ENCODE peak calls at places on chromosomes 3 and 15, in four cellular contexts. One of them, this sample, is unnamed.

GRCh38 chr3:143339451-143339850 is 219.9 kb downstream of the CHST2 start:
- DNase-seq in BE2C: no peak
- DNase-seq in Calu3: no peak
- DNase-seq in GM06990: no peak
- DNase-seq in this sample: no peak

GRCh38 chr3:24300949-24301348 is 193.7 kb downstream of the THRB start:
- DNase-seq in BE2C: no peak
- DNase-seq in Calu3: no peak
- DNase-seq in GM06990: no peak
- DNase-seq in this sample: no peak

GRCh38 chr15:89095073-89095472 is 6.8 kb downstream of the ABHD2 start:
- DNase-seq in BE2C: no peak
- DNase-seq in Calu3: no peak
- DNase-seq in GM06990: no peak
- DNase-seq in this sample: no peak

GRCh38 chr15:77026501-77027110 is 31.7 kb downstream of the PSTPIP1 start:
- DNase-seq in BE2C: no peak
- DNase-seq in Calu3: no peak
- DNase-seq in GM06990: no peak
- DNase-seq in this sample: no peak

GRCh38 chr3:24682141-24682547 is 187.5 kb upstream of the THRB start:
- DNase-seq in BE2C: no peak
- DNase-seq in Calu3: no peak
- DNase-seq in GM06990: no peak
- DNase-seq in this sample: no peak

GRCh38 chr3:12750223-12750622 is 8.8 kb downstream of the TMEM40 start:
- DNase-seq in BE2C: no peak
- DNase-seq in Calu3: peak; percentile 45
- DNase-seq in GM06990: no peak
- DNase-seq in this sample: no peak

GRCh38 chr3:157582634-157582968 is 79.4 kb upstream of the VEPH1 start:
- DNase-seq in BE2C: no peak
- DNase-seq in Calu3: no peak
- DNase-seq in GM06990: no peak
- DNase-seq in this sample: no peak

GRCh38 chr15:66184936-66185790 is 68.4 kb downstream of the MEGF11 start:
- DNase-seq in BE2C: no peak
- DNase-seq in Calu3: no peak
- DNase-seq in GM06990: no peak
- DNase-seq in this sample: no peak

GRCh38 chr3:12877040-12877439 is 35.7 kb upstream of the RPL32 start:
- DNase-seq in BE2C: no peak
- DNase-seq in Calu3: no peak
- DNase-seq in GM06990: no peak
- DNase-seq in this sample: no peak

GRCh38 chr3:76570436-76571057 is 469.4 kb upstream of the ROBO2 start:
- DNase-seq in BE2C: no peak
- DNase-seq in Calu3: no peak
- DNase-seq in GM06990: no peak
- DNase-seq in this sample: peak; percentile 12

GRCh38 chr3:15241341-15241740 is 35.3 kb downstream of the CAPN7 start:
- DNase-seq in BE2C: peak; percentile 34
- DNase-seq in Calu3: peak; percentile 21
- DNase-seq in GM06990: no peak
- DNase-seq in this sample: peak; percentile 24

GRCh38 chr15:36658321-36658720 is 78.9 kb downstream of the CDIN1 start:
- DNase-seq in BE2C: no peak
- DNase-seq in Calu3: no peak
- DNase-seq in GM06990: no peak
- DNase-seq in this sample: no peak

GRCh38 chr3:44926172-44926571 is 49.8 kb downstream of the ZDHHC3 start:
- DNase-seq in BE2C: no peak
- DNase-seq in Calu3: no peak
- DNase-seq in GM06990: no peak
- DNase-seq in this sample: no peak
- TF ChIP-seq CTCF in BE2C: no peak
- TF ChIP-seq CTCF in Calu3: no peak
- TF ChIP-seq CTCF in GM06990: no peak
- TF ChIP-seq CTCF in this sample: no peak

DNA sequence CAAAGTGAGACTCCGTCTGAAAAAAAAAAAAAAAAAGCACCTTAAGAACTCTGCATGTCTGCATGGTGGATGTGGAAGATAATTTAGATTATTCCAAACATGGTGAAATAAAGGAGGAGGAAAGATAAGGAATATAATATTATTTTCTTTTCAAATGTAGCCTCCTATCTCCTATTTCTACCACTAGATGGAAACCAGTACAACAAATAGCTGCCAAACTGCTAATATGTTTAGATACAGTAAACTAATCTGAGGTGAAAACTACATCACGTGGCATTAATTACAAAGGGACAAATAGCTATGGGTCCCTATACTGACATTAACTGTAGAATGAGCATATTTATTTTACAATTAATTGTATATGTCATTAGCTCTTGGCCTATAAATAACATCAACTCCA is 197.8 kb downstream of the TBC1D5 start:
- DNase-seq in BE2C: no peak
- DNase-seq in Calu3: no peak
- DNase-seq in GM06990: no peak
- DNase-seq in this sample: no peak
- TF ChIP-seq CTCF in BE2C: peak; percentile 4
- TF ChIP-seq CTCF in Calu3: no peak
- TF ChIP-seq CTCF in GM06990: peak; percentile 12
- TF ChIP-seq CTCF in this sample: no peak

DNA sequence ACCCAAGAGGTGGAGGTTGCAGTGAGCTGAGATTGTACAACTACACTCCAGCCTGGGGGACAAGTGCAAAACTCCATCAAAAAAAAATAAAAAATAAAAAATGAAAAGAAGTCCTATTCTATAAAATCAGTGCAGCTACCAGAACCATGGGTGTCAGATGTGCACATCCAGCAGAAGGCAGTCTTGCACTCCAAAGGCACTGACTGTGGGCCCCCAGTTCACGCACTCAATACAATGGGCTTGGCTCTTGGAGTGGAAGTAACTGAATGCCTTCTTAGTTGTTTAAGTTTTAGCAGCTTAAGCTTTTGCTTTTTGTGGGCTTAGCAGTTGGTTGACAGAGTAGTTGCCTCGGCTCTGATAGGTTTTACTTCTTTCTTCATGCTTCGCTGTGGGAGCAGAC is 141.4 kb downstream of the AGBL1 start:
- DNase-seq in BE2C: no peak
- DNase-seq in Calu3: no peak
- DNase-seq in GM06990: no peak
- DNase-seq in this sample: no peak
- TF ChIP-seq CTCF in BE2C: no peak
- TF ChIP-seq CTCF in Calu3: no peak
- TF ChIP-seq CTCF in GM06990: no peak
- TF ChIP-seq CTCF in this sample: no peak

DNA sequence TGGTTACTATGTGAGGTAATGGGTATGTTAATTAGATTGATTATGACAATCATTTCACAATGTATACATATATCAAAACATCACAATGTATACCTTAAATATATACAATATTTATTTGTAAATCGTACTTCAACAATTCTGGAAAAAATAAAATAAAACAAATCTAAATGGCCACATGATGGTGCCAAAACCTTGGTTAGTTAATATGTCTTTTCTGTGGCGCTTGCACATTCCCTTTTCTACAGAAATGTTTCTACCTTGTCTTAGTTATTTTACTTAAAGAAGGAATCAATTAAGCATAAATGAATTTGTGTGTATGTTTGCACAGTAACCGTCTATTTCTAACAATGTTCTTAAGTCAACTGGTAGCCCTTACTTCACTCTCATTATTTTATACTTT is 53.4 kb downstream of the OXSM start:
- DNase-seq in BE2C: no peak
- DNase-seq in Calu3: no peak
- DNase-seq in GM06990: no peak
- DNase-seq in this sample: no peak
- TF ChIP-seq CTCF in BE2C: no peak
- TF ChIP-seq CTCF in Calu3: no peak
- TF ChIP-seq CTCF in GM06990: no peak
- TF ChIP-seq CTCF in this sample: no peak

GRCh38 chr15:26001201-26001600 is 138.1 kb upstream of the ATP10A start:
- DNase-seq in BE2C: no peak
- DNase-seq in Calu3: no peak
- DNase-seq in GM06990: no peak
- DNase-seq in this sample: no peak
- TF ChIP-seq CTCF in BE2C: no peak
- TF ChIP-seq CTCF in Calu3: no peak
- TF ChIP-seq CTCF in GM06990: no peak
- TF ChIP-seq CTCF in this sample: no peak

DNA sequence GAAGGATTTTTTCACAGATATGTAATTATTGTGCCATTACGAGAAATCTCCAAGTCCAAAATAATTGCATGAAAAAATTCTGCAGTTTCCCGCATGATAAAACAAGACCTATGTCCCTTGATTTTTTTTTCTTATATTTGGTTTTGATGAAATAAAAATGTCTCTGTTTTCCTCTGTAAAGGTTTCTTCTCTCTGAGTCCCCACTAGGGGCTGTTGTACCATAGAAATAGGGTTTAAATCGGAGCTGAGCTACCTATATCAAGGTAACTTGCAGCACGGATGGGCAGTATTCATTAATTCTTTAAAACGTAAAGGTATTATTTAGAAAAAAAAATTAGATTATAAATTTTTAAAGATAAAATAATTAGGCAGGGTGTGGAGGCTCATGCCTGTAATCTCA is 66.6 kb upstream of the IGF1R start:
- DNase-seq in BE2C: no peak
- DNase-seq in Calu3: peak; percentile 8
- DNase-seq in GM06990: no peak
- DNase-seq in this sample: no peak
- TF ChIP-seq CTCF in BE2C: peak; percentile 44
- TF ChIP-seq CTCF in Calu3: peak; percentile 44
- TF ChIP-seq CTCF in GM06990: peak; percentile 1
- TF ChIP-seq CTCF in this sample: no peak